ENCODE peak calls at places on chromosome 10, in six cellular contexts. A is A549, Q is endothelial cell of umbilical vein, R is H1, V is WTC11, K is K562. Y is an unnamed sample.

GRCh38 chr10:76632158-76633051 is 1005.2 kb downstream of the KCNMA1 start:
- DNase-seq in A (peak), Q (no peak), R (peak), V (peak), K (no peak), Y (no peak)

GRCh38 chr10:91617073-91617580 is 15.7 kb downstream of the PPP1R3C start:
- DNase-seq in A (peak), Q (peak), R (no peak), V (no peak), K (no peak), Y (no peak)

GRCh38 chr10:79946270-79947082 is 2.4 kb downstream of the SFTPD start:
- DNase-seq in A (no peak), Q (no peak), R (peak), V (no peak), K (no peak), Y (no peak)

GRCh38 chr10:126324826-126325225 is 63.5 kb downstream of the ADAM12 start:
- DNase-seq in A (no peak), Q (no peak), R (no peak), V (no peak), K (no peak), Y (no peak)

GRCh38 chr10:43203491-43204393 is 63.1 kb downstream of the RASGEF1A start:
- DNase-seq in A (peak), Q (no peak), R (peak), V (peak), K (peak), Y (no peak)

GRCh38 chr10:69498711-69499471 is 47.6 kb downstream of the TSPAN15 start:
- DNase-seq in A (no peak), Q (no peak), R (no peak), V (no peak), K (no peak), Y (no peak)

GRCh38 chr10:59175538-59176240 is 754 bp upstream of the PHYHIPL start:
- DNase-seq in A (peak), Q (no peak), R (peak), V (no peak), K (no peak), Y (peak)

GRCh38 chr10:109067051-109067450 is 856.3 kb downstream of the XPNPEP1 start:
- DNase-seq in A (no peak), Q (no peak), R (no peak), V (no peak), K (no peak), Y (no peak)

GRCh38 chr10:48935141-48935540 is 4.5 kb downstream of the LRRC18 start:
- DNase-seq in A (no peak), Q (no peak), R (no peak), V (no peak), K (no peak), Y (no peak)

GRCh38 chr10:67884842-67885680 is 605 bp downstream of the SIRT1 start:
- DNase-seq in A (peak), Q (peak), R (peak), V (peak), K (peak), Y (peak)

GRCh38 chr10:96073722-96074121 is 30.3 kb downstream of the CCNJ start:
- DNase-seq in A (peak), Q (peak), R (no peak), V (no peak), K (no peak), Y (no peak)

GRCh38 chr10:125283191-125283590 is 122.8 kb upstream of the CTBP2 start:
- DNase-seq in A (no peak), Q (no peak), R (no peak), V (no peak), K (no peak), Y (no peak)

GRCh38 chr10:22784668-22785067 is 70.3 kb upstream of the PIP4K2A start:
- DNase-seq in A (no peak), Q (no peak), R (no peak), V (no peak), K (no peak), Y (no peak)

GRCh38 chr10:114808982-114809381 is 12.6 kb upstream of the FHIP2A start:
- DNase-seq in A (no peak), Q (no peak), R (no peak), V (no peak), K (no peak), Y (no peak)

GRCh38 chr10:113131611-113132330 is 181.7 kb downstream of the TCF7L2 start:
- DNase-seq in A (peak), Q (peak), R (no peak), V (no peak), K (no peak), Y (peak)

GRCh38 chr10:48456361-48456804 is 148.5 kb downstream of the ARHGAP22 start:
- DNase-seq in A (no peak), Q (peak), R (peak), V (no peak), K (peak), Y (no peak)

GRCh38 chr10:11610151-11610854 is 1.1 kb downstream of the USP6NL start:
- DNase-seq in A (no peak), Q (peak), R (no peak), V (no peak), K (no peak), Y (no peak)

GRCh38 chr10:24556137-24556536 is 167.6 kb downstream of the ARHGAP21 start:
- DNase-seq in A (no peak), Q (no peak), R (no peak), V (no peak), K (peak), Y (no peak)

GRCh38 chr10:69974551-69975155 is 78.0 kb upstream of the MACROH2A2 start:
- DNase-seq in A (no peak), Q (no peak), R (no peak), V (no peak), K (no peak), Y (no peak)

GRCh38 chr10:3054183-3054815 is 13.0 kb upstream of the PFKP start:
- DNase-seq in A (no peak), Q (no peak), R (no peak), V (no peak), K (no peak), Y (no peak)

GRCh38 chr10:30002438-30003266 is 56.7 kb downstream of the JCAD start:
- DNase-seq in A (peak), Q (peak), R (peak), V (peak), K (peak), Y (peak)

GRCh38 chr10:17435187-17435586 is 19.2 kb downstream of the ST8SIA6 start:
- DNase-seq in A (no peak), Q (no peak), R (peak), V (no peak), K (peak), Y (no peak)

GRCh38 chr10:118531105-118531851 is 64.2 kb downstream of the PRLHR start:
- DNase-seq in A (no peak), Q (no peak), R (no peak), V (no peak), K (peak), Y (no peak)

GRCh38 chr10:35331894-35332640 is 4.2 kb upstream of the CCNY start:
- DNase-seq in A (peak), Q (peak), R (no peak), V (no peak), K (no peak), Y (peak)

GRCh38 chr10:35328404-35329037 is 7.8 kb upstream of the CCNY start:
- DNase-seq in A (no peak), Q (no peak), R (no peak), V (no peak), K (no peak), Y (no peak)

GRCh38 chr10:35326466-35327235 is 9.7 kb upstream of the CCNY start:
- DNase-seq in A (no peak), Q (no peak), R (no peak), V (no peak), K (no peak), Y (no peak)

GRCh38 chr10:35327770-35328403 is 8.4 kb upstream of the CCNY start:
- DNase-seq in A (no peak), Q (no peak), R (no peak), V (no peak), K (no peak), Y (no peak)

DNA sequence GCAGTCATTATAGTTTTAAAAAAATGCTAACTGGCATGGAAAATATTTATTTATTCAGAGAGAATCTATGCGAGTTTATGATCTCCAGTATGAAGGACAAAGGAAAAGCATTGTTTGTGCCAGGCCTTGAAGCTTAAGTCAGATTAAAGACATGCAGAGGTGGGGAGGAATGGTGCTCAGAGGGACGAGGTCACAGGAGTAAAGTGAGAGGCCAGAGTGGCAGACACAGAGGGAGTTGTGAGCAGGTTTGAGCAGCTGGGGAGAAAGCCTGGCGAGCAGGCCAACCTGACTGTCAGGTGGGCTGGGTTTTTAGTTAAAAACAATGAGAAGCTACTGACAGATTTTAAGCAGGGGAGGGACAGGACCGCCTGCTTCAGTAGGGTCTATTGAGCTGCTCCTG is 6.8 kb upstream of the CCNY start:
- DNase-seq in A (no peak), Q (no peak), R (no peak), V (no peak), K (no peak), Y (no peak)
- TF ChIP-seq JUN in A (no peak), Q (no peak), R (no peak), V (no peak), K (no peak), Y (no peak)

DNA sequence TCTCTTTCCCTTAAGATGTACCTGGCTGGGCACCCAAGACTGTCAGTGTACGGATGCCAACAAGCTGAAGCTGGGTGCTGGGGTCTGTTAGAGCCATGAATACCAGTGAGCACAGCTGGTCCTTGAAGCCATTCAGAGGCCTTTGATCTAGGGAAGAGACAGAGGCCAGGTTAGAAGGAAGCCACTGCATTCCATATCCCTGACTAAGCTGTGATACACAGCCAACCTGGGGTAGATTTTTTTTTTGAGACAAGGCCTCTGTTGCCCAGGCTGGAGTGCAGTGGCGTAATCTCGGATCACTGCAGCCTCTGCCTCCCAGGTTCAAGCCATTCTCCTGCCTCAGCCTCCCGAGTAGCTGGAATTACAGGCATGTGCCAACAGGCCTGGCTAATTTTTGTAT is 20.8 kb downstream of the ZDHHC16 start:
- DNase-seq in A (no peak), Q (no peak), R (no peak), V (no peak), K (no peak), Y (peak)
- TF ChIP-seq JUN in A (no peak), Q (no peak), R (no peak), V (no peak), K (no peak), Y (no peak)

GRCh38 chr10:47025253-47025539 is 114.0 kb downstream of the PTPN20 start:
- DNase-seq in A (no peak), Q (no peak), R (no peak), V (peak), K (no peak), Y (no peak)
- TF ChIP-seq JUN in A (no peak), Q (no peak), R (no peak), V (no peak), K (no peak), Y (no peak)

DNA sequence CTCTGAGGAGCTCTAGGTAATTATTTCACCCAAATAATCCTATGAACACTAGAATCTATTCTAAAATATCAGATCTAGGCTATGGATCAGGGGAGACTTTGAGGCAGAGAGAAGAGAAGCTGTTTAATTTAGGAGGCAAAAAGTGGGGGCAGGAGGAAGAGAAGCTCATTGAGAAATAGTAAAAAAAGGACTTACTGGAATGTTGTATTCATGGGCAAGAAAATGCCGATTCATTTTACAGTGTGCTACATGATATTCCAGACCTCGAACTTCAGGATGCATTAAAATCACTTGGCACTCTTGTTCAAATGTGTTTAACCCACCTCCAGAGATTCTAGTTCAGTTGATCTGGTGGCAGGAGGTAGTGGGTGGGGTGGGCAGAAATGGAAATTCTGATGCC is 109.5 kb upstream of the ITGB1 start:
- DNase-seq in A (peak), Q (no peak), R (no peak), V (no peak), K (no peak), Y (no peak)
- TF ChIP-seq JUN in A (no peak), Q (no peak), R (no peak), V (no peak), K (no peak), Y (no peak)

GRCh38 chr10:88008866-88009470 is 145.5 kb downstream of the PTEN start:
- DNase-seq in A (peak), Q (no peak), R (no peak), V (no peak), K (no peak), Y (no peak)

GRCh38 chr10:88006261-88006660 is 142.8 kb downstream of the PTEN start:
- DNase-seq in A (no peak), Q (no peak), R (no peak), V (no peak), K (no peak), Y (no peak)

DNA sequence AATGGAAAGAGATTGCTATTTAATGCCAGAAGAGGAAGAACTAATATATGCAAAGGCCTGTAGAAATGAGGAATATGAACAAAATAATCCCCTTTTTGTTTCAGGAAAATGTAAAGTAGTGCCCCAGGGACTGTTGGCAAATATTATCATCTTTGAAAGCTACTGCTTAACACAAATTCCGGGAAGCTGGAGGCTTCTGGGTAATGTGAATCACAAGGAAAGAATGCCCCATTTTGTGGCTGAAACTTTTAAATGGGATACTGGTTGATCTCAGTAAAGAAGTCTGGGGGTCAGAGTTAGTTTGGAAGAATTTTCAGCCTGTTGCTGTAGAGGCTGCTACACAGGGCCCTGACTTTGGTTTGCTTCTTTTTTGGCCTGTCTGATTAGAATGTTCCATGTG is 141.0 kb downstream of the PTEN start:
- DNase-seq in A (no peak), Q (no peak), R (no peak), V (no peak), K (no peak), Y (no peak)
- TF ChIP-seq JUN in A (no peak), Q (no peak), R (no peak), V (no peak), K (no peak), Y (no peak)

GRCh38 chr10:110392860-110393732 is 88.4 kb upstream of the SMNDC1 start:
- DNase-seq in A (no peak), Q (peak), R (no peak), V (no peak), K (no peak), Y (no peak)
- TF ChIP-seq JUN in A (no peak), Q (no peak), R (no peak), V (no peak), K (no peak), Y (no peak)

GRCh38 chr10:71848325-71849277 is 2.5 kb downstream of the PSAP start:
- DNase-seq in A (no peak), Q (peak), R (no peak), V (no peak), K (no peak), Y (peak)
- TF ChIP-seq JUN in A (no peak), Q (peak), R (no peak), V (no peak), K (no peak), Y (no peak)

DNA sequence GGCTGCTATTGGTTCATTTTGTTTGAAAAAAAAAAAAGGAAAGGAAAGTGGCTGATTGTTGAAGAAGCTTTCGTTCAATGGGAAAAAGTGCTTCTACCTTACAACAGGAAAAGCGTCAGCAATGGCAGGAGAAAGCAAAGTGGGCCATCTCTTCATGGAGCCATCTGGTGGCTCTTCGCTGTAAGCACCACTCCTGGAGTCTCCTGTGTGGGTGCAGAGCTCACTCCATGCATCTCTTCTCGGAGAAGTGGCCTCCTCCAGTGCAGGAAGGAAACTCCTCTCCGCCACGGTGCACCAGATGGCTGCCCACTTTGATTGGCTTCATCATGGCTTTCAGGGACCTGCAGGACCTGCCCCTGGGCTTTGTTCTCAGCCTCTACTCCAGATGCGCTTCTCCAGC is 250.9 kb downstream of the PTEN start:
- DNase-seq in A (peak), Q (peak), R (no peak), V (peak), K (peak), Y (peak)
- TF ChIP-seq JUN in A (no peak), Q (no peak), R (no peak), V (no peak), K (no peak), Y (no peak)

Y was measured in HepG2.